ENCODE peak calls at places on chromosomes 7 and 10, in nine cellular contexts. P is Panc1; V is A549; C is small intestine; U is neuronal stem cell; Z is GM23248; Q is mesendoderm; B is effector memory CD4-positive, alpha-beta T cell; M is body of pancreas. N is an unnamed sample.
A peak's percentile ranks its signal among the peaks of the same experiment; 100 is the strongest.

GRCh38 chr7:150351587-150352194 is 10.3 kb upstream of the RARRES2 start:
- DNase-seq in P (no peak), V (no peak), C (no peak), U (no peak), Z (peak; percentile 64), Q (no peak), B (no peak), M (no peak), N (no peak)

GRCh38 chr10:59770689-59771088 is 17.4 kb upstream of the MRLN start:
- DNase-seq in P (no peak), V (no peak), C (no peak), U (no peak), Z (no peak), Q (no peak), B (no peak), M (no peak), N (no peak)

GRCh38 chr7:148242271-148242801 is 348.2 kb upstream of the C7orf33 start:
- DNase-seq in P (peak; percentile 64), V (peak; percentile 62), C (peak; percentile 67), U (peak; percentile 48), Z (peak; percentile 75), Q (peak; percentile 82), B (no peak), M (peak; percentile 30), N (peak; percentile 22)

GRCh38 chr7:99562832-99563231 is 4.4 kb downstream of the ZNF655 start:
- DNase-seq in P (peak; percentile 99), V (peak; percentile 96), C (peak; percentile 66), U (no peak), Z (peak; percentile 99), Q (peak; percentile 98), B (no peak), M (peak; percentile 18), N (no peak)

GRCh38 chr10:123229927-123230630 is 75.9 kb downstream of the BUB3 start:
- DNase-seq in P (no peak), V (no peak), C (no peak), U (no peak), Z (no peak), Q (no peak), B (no peak), M (no peak), N (no peak)

GRCh38 chr10:89684604-89685003 is 16.8 kb upstream of the KIF20B start:
- DNase-seq in P (no peak), V (no peak), C (no peak), U (no peak), Z (peak; percentile 82), Q (no peak), B (no peak), M (no peak), N (no peak)

GRCh38 chr10:52197098-52197497 is 117.0 kb upstream of the DKK1 start:
- DNase-seq in P (no peak), V (no peak), C (no peak), U (no peak), Z (no peak), Q (no peak), B (no peak), M (no peak), N (no peak)

GRCh38 chr7:100826546-100827329 is 585 bp downstream of the EPHB4 start:
- DNase-seq in P (no peak), V (no peak), C (peak; percentile 11), U (no peak), Z (no peak), Q (no peak), B (no peak), M (no peak), N (no peak)

GRCh38 chr10:132492323-132493035 is 45.1 kb upstream of the INPP5A start:
- DNase-seq in P (no peak), V (no peak), C (no peak), U (no peak), Z (no peak), Q (no peak), B (no peak), M (peak; percentile 21), N (no peak)

GRCh38 chr7:156612930-156613329 is 27.6 kb upstream of the RNF32 start:
- DNase-seq in P (no peak), V (no peak), C (no peak), U (no peak), Z (no peak), Q (no peak), B (peak; percentile 66), M (no peak), N (no peak)

GRCh38 chr7:85851571-85852193 is 664.8 kb upstream of the SEMA3D start:
- DNase-seq in P (no peak), V (peak; percentile 68), C (peak; percentile 8), U (peak; percentile 29), Z (peak; percentile 70), Q (peak; percentile 41), B (no peak), M (no peak), N (no peak)

GRCh38 chr7:45911311-45911710 is 9.8 kb downstream of the IGFBP3 start:
- DNase-seq in P (no peak), V (no peak), C (no peak), U (no peak), Z (peak; percentile 66), Q (no peak), B (no peak), M (no peak), N (no peak)

GRCh38 chr10:86103391-86104101 is 263.0 kb downstream of the GRID1 start:
- DNase-seq in P (no peak), V (no peak), C (no peak), U (no peak), Z (no peak), Q (no peak), B (no peak), M (no peak), N (no peak)

GRCh38 chr7:135923700-135924261 is 53.4 kb downstream of the MTPN start:
- DNase-seq in P (peak; percentile 85), V (peak; percentile 90), C (no peak), U (no peak), Z (peak; percentile 98), Q (peak; percentile 34), B (no peak), M (no peak), N (peak; percentile 56)

GRCh38 chr7:55127622-55128081 is 108.8 kb downstream of the EGFR start:
- DNase-seq in P (no peak), V (no peak), C (peak; percentile 58), U (no peak), Z (peak; percentile 49), Q (no peak), B (no peak), M (no peak), N (no peak)

GRCh38 chr10:125037145-125037544 is 95.2 kb downstream of the ZRANB1 start:
- DNase-seq in P (no peak), V (peak; percentile 81), C (peak; percentile 72), U (no peak), Z (peak; percentile 54), Q (peak; percentile 82), B (no peak), M (peak; percentile 80), N (peak; percentile 91)

GRCh38 chr7:2594599-2594998 is 35.8 kb downstream of the IQCE start:
- DNase-seq in P (no peak), V (no peak), C (no peak), U (no peak), Z (no peak), Q (no peak), B (no peak), M (no peak), N (no peak)
- H3K4me1 ChIP-seq in P (no peaks in the 10 kb centered on the region), V (no peaks in the 10 kb centered on the region), C (no peaks in the 10 kb centered on the region), U (no peaks in the 10 kb centered on the region), Z (no peaks in the 10 kb centered on the region), Q (no peaks in the 10 kb centered on the region), B (no peaks in the 10 kb centered on the region), M (no peaks in the 10 kb centered on the region), N (no peaks in the 10 kb centered on the region)

GRCh38 chr10:102334106-102334505 is 61.4 kb upstream of the NFKB2 start:
- DNase-seq in P (no peak), V (no peak), C (no peak), U (peak; percentile 88), Z (no peak), Q (peak; percentile 86), B (no peak), M (peak; percentile 12), N (no peak)
- H3K27ac ChIP-seq in P (no peak overlapping the region), V (no peak overlapping the region), C (no peak overlapping the region), U (peak overlapping the region; percentile 83), Z (no peak overlapping the region), Q (peak overlapping the region; percentile 28), B (no peak overlapping the region), M (peak overlapping the region; percentile 14), N (no peak overlapping the region)

GRCh38 chr7:90666186-90666585 is 70.1 kb downstream of the CDK14 start:
- DNase-seq in P (no peak), V (no peak), C (no peak), U (no peak), Z (peak; percentile 58), Q (no peak), B (no peak), M (no peak), N (peak; percentile 52)

GRCh38 chr7:90660819-90661218 is 64.7 kb downstream of the CDK14 start:
- DNase-seq in P (no peak), V (no peak), C (no peak), U (no peak), Z (no peak), Q (peak; percentile 16), B (no peak), M (no peak), N (no peak)

GRCh38 chr7:90660100-90660499 is 64.0 kb downstream of the CDK14 start:
- DNase-seq in P (no peak), V (no peak), C (no peak), U (no peak), Z (no peak), Q (no peak), B (no peak), M (no peak), N (no peak)

GRCh38 chr7:90661290-90662151 is 65.4 kb downstream of the CDK14 start:
- DNase-seq in P (no peak), V (no peak), C (no peak), U (no peak), Z (peak; percentile 41), Q (peak; percentile 35), B (no peak), M (no peak), N (no peak)

DNA sequence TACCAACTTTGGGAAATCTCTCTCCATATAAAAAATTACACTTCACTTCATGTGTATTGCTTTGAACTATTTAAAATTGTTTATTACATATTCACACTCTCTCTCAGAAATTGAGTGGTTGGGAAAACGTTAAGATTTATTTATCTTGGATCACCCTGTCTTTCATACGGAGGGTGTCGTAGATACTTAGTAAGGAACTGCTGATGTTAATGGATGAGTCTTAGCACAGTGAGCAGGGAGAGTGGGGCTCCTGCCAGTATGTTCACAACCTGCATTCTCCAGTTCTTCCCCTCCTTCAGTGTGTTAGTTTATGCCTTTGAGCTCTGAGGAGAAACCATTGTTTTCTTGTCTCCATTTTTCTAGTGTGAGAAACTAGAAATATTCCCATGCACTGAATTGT is 67.1 kb downstream of the CDK14 start:
- DNase-seq in P (no peak), V (no peak), C (no peak), U (no peak), Z (no peak), Q (no peak), B (no peak), M (no peak), N (no peak)
- H3K4me1 ChIP-seq in P (no peaks in the 10 kb centered on the region), V (no peaks in the 10 kb centered on the region), C (no peaks in the 10 kb centered on the region), U (peaks cover 11% of the 10 kb centered on the region), Z (peaks cover 19% of the 10 kb centered on the region), Q (peaks cover 4% of the 10 kb centered on the region), B (no peaks in the 10 kb centered on the region), M (peaks cover 17% of the 10 kb centered on the region), N (no peaks in the 10 kb centered on the region)

DNA sequence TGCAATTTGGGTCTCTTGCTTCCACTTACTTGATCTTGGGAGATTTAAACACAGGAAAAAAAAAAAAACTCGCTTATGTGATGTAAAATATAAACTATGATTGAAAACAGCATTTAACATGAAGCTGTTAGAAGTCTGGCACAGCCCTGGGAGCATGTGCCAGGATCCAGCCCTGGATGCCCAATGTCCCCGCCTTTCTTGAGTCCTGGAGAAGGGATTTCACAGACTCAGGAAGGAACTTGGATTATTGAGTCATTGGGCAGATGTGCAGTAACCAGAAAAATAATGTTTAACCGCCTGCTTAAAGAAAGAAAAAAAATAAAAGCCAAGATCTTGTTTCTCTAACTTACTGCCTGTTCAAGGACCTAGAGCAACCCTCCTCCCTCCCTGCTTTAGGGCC is 3.7 kb upstream of the JCAD start:
- DNase-seq in P (no peak), V (no peak), C (no peak), U (no peak), Z (peak; percentile 85), Q (no peak), B (no peak), M (no peak), N (no peak)
- H3K27ac ChIP-seq in P (peak overlapping the region; percentile 66), V (no peak overlapping the region), C (no peak overlapping the region), U (no peak overlapping the region), Z (peak overlapping the region; percentile 62), Q (no peak overlapping the region), B (no peak overlapping the region), M (no peak overlapping the region), N (no peak overlapping the region)